ENCODE peak calls at places on chromosomes 6 and 20, in four cellular contexts. C, Y, N and K are unnamed samples.

GRCh38 chr6:41871677-41872076 is 23.5 kb downstream of the USP49 start:
- DNase-seq in C (no peak), Y (no peak), N (no peak), K (no peak)

GRCh38 chr6:87066449-87067288 is 28.2 kb downstream of the CGA start:
- DNase-seq in Y (no peak), N (peak; percentile 61), C (peak; percentile 72), K (peak; percentile 18)

GRCh38 chr6:39048481-39049399 is at the start of gene GLP1R:
- DNase-seq in N (no peak), C (no peak), Y (peak; percentile 56), K (no peak)

GRCh38 chr20:35040090-35040489 is 52.5 kb downstream of the TRPC4AP start:
- DNase-seq in N (no peak), C (no peak), Y (no peak), K (no peak)

GRCh38 chr6:21900730-21901129 is 307.2 kb downstream of the SOX4 start:
- DNase-seq in Y (no peak), N (peak; percentile 66), C (peak; percentile 90), K (no peak)

GRCh38 chr6:10363911-10364310 is 51.0 kb downstream of the TFAP2A start:
- DNase-seq in N (no peak), Y (no peak), C (no peak), K (peak; percentile 51)

GRCh38 chr20:14948416-14948815 is 611.0 kb upstream of the FLRT3 start:
- DNase-seq in N (no peak), C (no peak), Y (no peak), K (no peak)

GRCh38 chr20:18056174-18057105 is 1.3 kb downstream of the OVOL2 start:
- DNase-seq in C (no peak), Y (peak; percentile 52), N (peak; percentile 5), K (peak; percentile 46)

GRCh38 chr6:24922854-24923253 is 12.9 kb downstream of the RIPOR2 start:
- DNase-seq in Y (no peak), N (no peak), C (no peak), K (no peak)

GRCh38 chr6:44642870-44643522 is 255.5 kb downstream of the CDC5L start:
- DNase-seq in Y (no peak), N (no peak), C (peak; percentile 18), K (peak; percentile 64)

GRCh38 chr6:109447878-109448555 is 7.5 kb downstream of the SMPD2 start:
- DNase-seq in Y (no peak), C (no peak), N (no peak), K (no peak)

GRCh38 chr6:20319520-20320357 is 81.9 kb upstream of the E2F3 start:
- DNase-seq in N (no peak), C (no peak), Y (no peak), K (peak; percentile 17)

GRCh38 chr20:63687419-63688233 is 8.8 kb upstream of the TNFRSF6B start:
- DNase-seq in N (no peak), Y (no peak), C (no peak), K (no peak)

GRCh38 chr20:59819496-59820203 is 113.8 kb downstream of the SYCP2 start:
- DNase-seq in C (no peak), Y (peak; percentile 25), N (no peak), K (no peak)

GRCh38 chr20:5674176-5674660 is 76.0 kb upstream of the SHLD1 start:
- DNase-seq in Y (no peak), C (peak; percentile 47), N (peak; percentile 26), K (peak; percentile 77)

GRCh38 chr20:47352332-47353223 is 3.9 kb downstream of the ZMYND8 start:
- DNase-seq in C (no peak), N (no peak), Y (no peak), K (no peak)

GRCh38 chr6:141401851-141402250 is 730.9 kb upstream of the GJE1 start:
- DNase-seq in N (no peak), Y (no peak), C (no peak), K (no peak)

GRCh38 chr6:56314683-56315523 is 67.5 kb upstream of the COL21A1 start:
- DNase-seq in Y (peak; percentile 40), N (peak; percentile 39), C (peak; percentile 50), K (peak; percentile 74)

GRCh38 chr20:646107-646867 is 6.7 kb downstream of the SRXN1 start:
- DNase-seq in N (no peak), C (no peak), Y (no peak), K (peak; percentile 21)

GRCh38 chr6:170020041-170020583 is 268.7 kb downstream of the ERMARD start:
- DNase-seq in C (no peak), N (no peak), Y (peak; percentile 17), K (no peak)

GRCh38 chr6:125154184-125155135 is 887 bp downstream of the TPD52L1 start:
- DNase-seq in C (no peak), N (peak; percentile 32), Y (peak; percentile 49), K (peak; percentile 78)

GRCh38 chr6:148316308-148316707 is 26.3 kb upstream of the SASH1 start:
- DNase-seq in Y (no peak), N (no peak), C (no peak), K (no peak)

GRCh38 chr6:147063469-147064031 is 140.7 kb upstream of the STXBP5 start:
- DNase-seq in Y (no peak), C (peak; percentile 89), N (peak; percentile 78), K (no peak)

GRCh38 chr6:107560657-107561056 is 70.7 kb downstream of the SOBP start:
- DNase-seq in Y (no peak), N (peak; percentile 31), C (peak; percentile 6), K (no peak)

GRCh38 chr6:72856801-72857200 is 234.9 kb downstream of the KCNQ5 start:
- DNase-seq in C (no peak), N (no peak), Y (no peak), K (no peak)

GRCh38 chr6:37990762-37991525 is 171.4 kb downstream of the ZFAND3 start:
- DNase-seq in C (peak; percentile 88), N (peak; percentile 92), Y (no peak), K (peak; percentile 86)

GRCh38 chr6:143015300-143015706 is 45.4 kb upstream of the AIG1 start:
- DNase-seq in C (no peak), Y (no peak), N (no peak), K (no peak)

DNA sequence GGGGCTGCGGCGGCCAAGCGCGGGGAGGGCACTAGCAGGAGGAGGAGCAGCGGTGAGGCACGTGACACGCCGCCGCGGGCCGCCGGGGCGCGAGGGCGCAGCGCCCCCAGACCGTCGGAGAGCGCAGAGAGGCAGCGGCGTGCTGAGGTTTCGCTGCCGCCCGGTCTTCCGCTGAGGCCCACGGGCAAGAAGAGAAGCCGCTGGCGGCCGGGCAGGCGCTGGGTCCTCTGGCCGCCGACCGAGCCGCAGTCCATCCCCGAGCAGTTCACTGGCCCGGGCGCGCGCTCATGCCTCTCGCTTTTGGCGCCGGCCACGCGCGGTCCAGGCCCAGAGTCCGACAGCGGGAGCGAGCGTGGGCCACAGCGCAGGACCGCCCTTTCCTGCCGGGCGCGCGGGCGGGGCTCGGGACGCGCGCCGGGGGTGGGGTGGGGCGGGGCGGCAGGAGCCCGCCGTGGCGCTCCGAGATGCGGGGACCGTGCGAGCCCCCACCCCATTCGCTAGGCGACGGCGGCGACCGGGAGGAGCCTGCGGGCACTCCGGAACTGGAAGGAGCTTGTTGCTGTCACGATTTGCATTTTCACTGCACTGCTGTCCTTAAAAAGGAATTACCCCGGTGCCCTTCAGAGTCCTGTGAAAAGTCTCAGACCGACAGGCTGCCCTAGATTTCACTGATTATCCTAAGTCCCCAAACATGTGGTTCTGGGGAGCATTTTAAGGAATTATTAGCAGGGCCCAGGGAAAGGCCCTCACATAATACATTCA is at the start of gene MCUR1:
- DNase-seq in N (peak; percentile 87), Y (peak; percentile 86), C (peak; percentile 74), K (peak; percentile 90)
- H4K91ac ChIP-seq in N (peak within 1 kb of the TSS; percentile 90), Y (no peak within 1 kb of the TSS), C (peak within 1 kb of the TSS; percentile 23), K (peak within 1 kb of the TSS; percentile 94)

GRCh38 chr20:48919882-48920526 is 1.5 kb upstream of the ARFGEF2 start:
- DNase-seq in N (peak; percentile 35), C (no peak), Y (no peak), K (no peak)
- H3K9ac ChIP-seq in N (no peak overlapping the region), C (no peak overlapping the region), Y (no peak overlapping the region), K (no peak overlapping the region)

GRCh38 chr6:3412779-3413500 is 43.9 kb downstream of the SLC22A23 start:
- DNase-seq in C (no peak), N (no peak), Y (no peak), K (no peak)
- H4K91ac ChIP-seq in C (no peak overlapping the region), N (no peak overlapping the region), Y (no peak overlapping the region), K (no peak overlapping the region)

GRCh38 chr6:131997450-131998153 is 46.4 kb upstream of the CCN2 start:
- DNase-seq in N (no peak), C (no peak), Y (no peak), K (no peak)

GRCh38 chr6:131998255-131998982 is 47.2 kb upstream of the CCN2 start:
- DNase-seq in Y (no peak), N (no peak), C (peak; percentile 22), K (no peak)

GRCh38 chr6:131995924-131996323 is 44.8 kb upstream of the CCN2 start:
- DNase-seq in N (peak; percentile 80), C (peak; percentile 94), Y (no peak), K (peak; percentile 71)

GRCh38 chr6:132000296-132000695 is 49.1 kb upstream of the CCN2 start:
- DNase-seq in C (no peak), Y (no peak), N (no peak), K (no peak)

DNA sequence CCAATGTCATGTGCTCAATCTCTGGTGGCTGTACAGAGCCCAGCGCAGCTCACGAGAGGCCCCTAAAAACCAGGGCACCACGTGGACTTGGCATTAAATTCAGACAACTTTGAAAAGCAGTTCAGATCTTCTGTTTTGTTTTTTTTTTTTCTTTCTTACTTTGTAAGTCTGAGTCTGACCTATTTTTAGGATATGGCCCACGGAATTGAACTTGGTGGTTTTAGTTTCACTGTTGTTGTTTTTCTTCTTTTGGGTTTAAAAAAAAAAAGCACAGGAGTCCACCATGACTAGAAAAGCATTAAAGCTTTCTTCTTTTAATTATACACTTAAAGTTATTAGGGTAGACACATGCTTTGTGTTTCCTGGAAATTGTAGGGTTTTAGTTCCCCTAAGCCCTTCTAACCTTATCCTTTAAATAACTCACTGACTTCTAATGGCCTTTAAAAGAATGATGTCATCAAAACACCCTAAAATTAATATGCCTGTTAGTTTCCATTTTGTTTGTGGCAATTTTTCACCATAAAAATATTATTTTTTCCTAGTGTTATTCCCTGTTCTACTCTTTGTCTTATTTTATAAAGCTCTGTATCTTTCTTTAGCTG is 48.5 kb upstream of the CCN2 start:
- DNase-seq in Y (no peak), C (no peak), N (no peak), K (no peak)
- H3K9ac ChIP-seq in Y (no peak overlapping the region), C (no peak overlapping the region), N (peak overlapping the region; percentile 53), K (no peak overlapping the region)

DNA sequence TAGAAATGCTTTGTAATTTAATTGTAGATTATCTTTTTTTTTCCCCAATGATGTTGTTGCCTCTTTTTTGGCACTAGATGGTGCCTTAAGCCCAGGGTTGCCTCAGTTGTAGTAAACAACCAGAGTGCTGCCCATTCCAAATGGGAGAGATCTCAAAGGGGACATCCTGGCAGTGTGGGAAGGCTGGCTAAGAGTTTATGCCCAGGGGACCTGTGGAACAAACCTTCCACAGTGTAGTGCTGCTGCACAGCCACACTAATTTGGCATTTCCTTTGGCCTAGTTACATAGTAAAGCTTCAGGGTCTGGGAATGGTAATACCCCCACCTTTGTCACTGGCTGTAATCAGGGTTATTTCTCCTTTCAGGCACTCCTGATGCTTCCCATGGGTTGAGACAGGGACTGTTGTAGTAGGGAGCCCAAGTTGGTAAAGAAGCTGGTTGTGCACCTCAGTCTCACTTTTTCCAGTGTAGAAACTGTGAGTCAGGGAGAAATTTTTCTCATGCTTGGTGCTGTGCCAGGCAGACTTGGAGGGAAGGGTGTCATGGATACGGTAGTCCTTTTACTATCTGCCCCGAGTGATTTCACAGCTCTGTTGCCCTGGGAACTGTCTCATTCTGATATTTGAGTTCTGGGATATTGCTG is 177.8 kb upstream of the ECI2 start:
- DNase-seq in C (peak; percentile 92), N (peak; percentile 95), Y (peak; percentile 43), K (peak; percentile 71)
- H4K91ac ChIP-seq in C (peak overlapping the region; percentile 93), N (peak overlapping the region; percentile 25), Y (no peak overlapping the region), K (peak overlapping the region; percentile 26)